ENCODE peak calls at places on chromosomes 12 and 14, in four cellular contexts. One of them, this sample, is unnamed.

GRCh38 chr14:71395151-71395604 is 487.9 kb downstream of the PCNX1 start:
- DNase-seq in astrocyte: no peak
- DNase-seq in IMR-90: no peak
- DNase-seq in ascending aorta: no peak
- DNase-seq in this sample: no peak

GRCh38 chr14:54300881-54301280 is 95.9 kb upstream of the CDKN3 start:
- DNase-seq in ascending aorta: no peak
- DNase-seq in astrocyte: no peak
- DNase-seq in IMR-90: no peak
- DNase-seq in this sample: no peak

GRCh38 chr12:96425321-96425720 is 25.1 kb upstream of the CDK17 start:
- DNase-seq in IMR-90: peak
- DNase-seq in ascending aorta: no peak
- DNase-seq in astrocyte: peak
- DNase-seq in this sample: no peak

GRCh38 chr12:108442910-108443309 is 72.2 kb upstream of the FICD start:
- DNase-seq in IMR-90: no peak
- DNase-seq in ascending aorta: no peak
- DNase-seq in astrocyte: no peak
- DNase-seq in this sample: no peak

GRCh38 chr14:78519863-78520262 is 349.7 kb downstream of the NRXN3 start:
- DNase-seq in IMR-90: peak
- DNase-seq in astrocyte: peak
- DNase-seq in ascending aorta: no peak
- DNase-seq in this sample: no peak

GRCh38 chr12:110937104-110937641 is 16.8 kb upstream of the MYL2 start:
- DNase-seq in astrocyte: no peak
- DNase-seq in IMR-90: peak
- DNase-seq in ascending aorta: no peak
- DNase-seq in this sample: no peak

GRCh38 chr14:53152909-53153701 is at the start of gene DDHD1:
- DNase-seq in astrocyte: peak
- DNase-seq in IMR-90: peak
- DNase-seq in ascending aorta: peak
- DNase-seq in this sample: peak

GRCh38 chr12:58066296-58066695 is 124.9 kb downstream of the ATP23 start:
- DNase-seq in ascending aorta: no peak
- DNase-seq in astrocyte: peak
- DNase-seq in IMR-90: no peak
- DNase-seq in this sample: no peak

GRCh38 chr12:64403708-64404469 is at the start of gene XPOT:
- DNase-seq in ascending aorta: peak
- DNase-seq in astrocyte: peak
- DNase-seq in IMR-90: peak
- DNase-seq in this sample: peak

GRCh38 chr12:80551897-80552296 is 107.9 kb downstream of the PTPRQ start:
- DNase-seq in IMR-90: peak
- DNase-seq in astrocyte: peak
- DNase-seq in ascending aorta: no peak
- DNase-seq in this sample: no peak

GRCh38 chr12:94308612-94309011 is 151.1 kb downstream of the CEP83 start:
- DNase-seq in astrocyte: peak
- DNase-seq in IMR-90: no peak
- DNase-seq in ascending aorta: no peak
- DNase-seq in this sample: no peak

GRCh38 chr12:108173892-108174291 is 44.8 kb downstream of the WSCD2 start:
- DNase-seq in astrocyte: no peak
- DNase-seq in IMR-90: no peak
- DNase-seq in ascending aorta: no peak
- DNase-seq in this sample: no peak

GRCh38 chr12:95997276-95997675 is 1.1 kb upstream of the HAL start:
- DNase-seq in IMR-90: no peak
- DNase-seq in astrocyte: no peak
- DNase-seq in ascending aorta: no peak
- DNase-seq in this sample: no peak

GRCh38 chr12:24979971-24980730 is 31.2 kb upstream of the BCAT1 start:
- DNase-seq in IMR-90: no peak
- DNase-seq in astrocyte: no peak
- DNase-seq in ascending aorta: no peak
- DNase-seq in this sample: no peak

GRCh38 chr14:75372260-75372659 is 55.6 kb upstream of the JDP2 start:
- DNase-seq in astrocyte: no peak
- DNase-seq in ascending aorta: no peak
- DNase-seq in IMR-90: no peak
- DNase-seq in this sample: no peak

GRCh38 chr12:108215458-108215857 is 86.4 kb downstream of the WSCD2 start:
- DNase-seq in ascending aorta: no peak
- DNase-seq in astrocyte: no peak
- DNase-seq in IMR-90: no peak
- DNase-seq in this sample: no peak

GRCh38 chr12:5705791-5706190 is 239.3 kb downstream of the ANO2 start:
- DNase-seq in IMR-90: no peak
- DNase-seq in astrocyte: no peak
- DNase-seq in ascending aorta: no peak
- DNase-seq in this sample: no peak

GRCh38 chr14:38611928-38612327 is 356.0 kb upstream of the CLEC14A start:
- DNase-seq in IMR-90: no peak
- DNase-seq in ascending aorta: no peak
- DNase-seq in astrocyte: no peak
- DNase-seq in this sample: no peak

GRCh38 chr14:49853572-49854375 is 1.2 kb upstream of the NEMF start:
- DNase-seq in ascending aorta: peak
- DNase-seq in astrocyte: peak
- DNase-seq in IMR-90: peak
- DNase-seq in this sample: no peak

GRCh38 chr14:24565766-24566165 is 10.3 kb downstream of the CTSG start:
- DNase-seq in astrocyte: no peak
- DNase-seq in ascending aorta: no peak
- DNase-seq in IMR-90: no peak
- DNase-seq in this sample: no peak

GRCh38 chr12:128178971-128179370 is 88.0 kb upstream of the TMEM132C start:
- DNase-seq in IMR-90: no peak
- DNase-seq in astrocyte: no peak
- DNase-seq in ascending aorta: no peak
- DNase-seq in this sample: no peak

GRCh38 chr12:131195796-131196195 is 242.1 kb downstream of the ADGRD1 start:
- DNase-seq in astrocyte: no peak
- DNase-seq in IMR-90: no peak
- DNase-seq in ascending aorta: peak
- DNase-seq in this sample: no peak

GRCh38 chr14:37566811-37567371 is 28.2 kb downstream of the FOXA1 start:
- DNase-seq in IMR-90: no peak
- DNase-seq in astrocyte: peak
- DNase-seq in ascending aorta: no peak
- DNase-seq in this sample: no peak

GRCh38 chr14:54011001-54011400 is 54.4 kb upstream of the BMP4 start:
- DNase-seq in IMR-90: peak
- DNase-seq in astrocyte: peak
- DNase-seq in ascending aorta: no peak
- DNase-seq in this sample: no peak

GRCh38 chr12:78585132-78585531 is 279.4 kb upstream of the SYT1 start:
- DNase-seq in ascending aorta: no peak
- DNase-seq in IMR-90: no peak
- DNase-seq in astrocyte: no peak
- DNase-seq in this sample: no peak

GRCh38 chr14:75343914-75344313 is 65.3 kb downstream of the FOS start:
- DNase-seq in ascending aorta: no peak
- DNase-seq in astrocyte: peak
- DNase-seq in IMR-90: no peak
- DNase-seq in this sample: no peak

GRCh38 chr14:41096131-41096530 is 510.5 kb upstream of the LRFN5 start:
- DNase-seq in IMR-90: no peak
- DNase-seq in astrocyte: no peak
- DNase-seq in ascending aorta: no peak
- DNase-seq in this sample: no peak

GRCh38 chr12:93243689-93244513 is 133.8 kb upstream of the NUDT4 start:
- DNase-seq in astrocyte: peak
- DNase-seq in ascending aorta: peak
- DNase-seq in IMR-90: peak
- DNase-seq in this sample: no peak

GRCh38 chr14:51138353-51139103 is 43.6 kb upstream of the TRIM9 start:
- DNase-seq in ascending aorta: no peak
- DNase-seq in IMR-90: no peak
- DNase-seq in astrocyte: no peak
- DNase-seq in this sample: no peak

GRCh38 chr12:89349814-89350213 is 2.5 kb downstream of the DUSP6 start:
- DNase-seq in IMR-90: peak
- DNase-seq in ascending aorta: no peak
- DNase-seq in astrocyte: peak
- DNase-seq in this sample: no peak

GRCh38 chr12:3885179-3886094 is 12.2 kb upstream of the PARP11 start:
- DNase-seq in astrocyte: peak
- DNase-seq in ascending aorta: peak
- DNase-seq in IMR-90: peak
- DNase-seq in this sample: no peak

GRCh38 chr12:7705846-7706245 is 5.4 kb upstream of the DPPA3 start:
- DNase-seq in astrocyte: no peak
- DNase-seq in ascending aorta: no peak
- DNase-seq in IMR-90: no peak
- DNase-seq in this sample: no peak

GRCh38 chr12:111605931-111606625 is 7.0 kb upstream of the ATXN2 start:
- DNase-seq in IMR-90: no peak
- DNase-seq in ascending aorta: no peak
- DNase-seq in astrocyte: peak
- DNase-seq in this sample: no peak

GRCh38 chr12:644293-644639 is 19.0 kb downstream of the NINJ2 start:
- DNase-seq in ascending aorta: peak
- DNase-seq in astrocyte: no peak
- DNase-seq in IMR-90: no peak
- DNase-seq in this sample: no peak
- TF ChIP-seq CTCF in ascending aorta: no peak
- TF ChIP-seq CTCF in astrocyte: no peak
- TF ChIP-seq CTCF in IMR-90: no peak
- TF ChIP-seq CTCF in this sample: no peak

GRCh38 chr14:67517083-67517482 is 16.0 kb upstream of the PLEKHH1 start:
- DNase-seq in IMR-90: no peak
- DNase-seq in ascending aorta: no peak
- DNase-seq in astrocyte: peak
- DNase-seq in this sample: no peak
- TF ChIP-seq CTCF in IMR-90: peak
- TF ChIP-seq CTCF in ascending aorta: peak
- TF ChIP-seq CTCF in astrocyte: no peak
- TF ChIP-seq CTCF in this sample: no peak

GRCh38 chr12:65602579-65603295 is 221.5 kb upstream of the HMGA2 start:
- DNase-seq in ascending aorta: peak
- DNase-seq in IMR-90: peak
- DNase-seq in astrocyte: peak
- DNase-seq in this sample: peak
- TF ChIP-seq CTCF in ascending aorta: peak
- TF ChIP-seq CTCF in IMR-90: peak
- TF ChIP-seq CTCF in astrocyte: peak
- TF ChIP-seq CTCF in this sample: no peak

GRCh38 chr12:53051058-53051880 is 1.4 kb downstream of the TNS2 start:
- DNase-seq in IMR-90: peak
- DNase-seq in ascending aorta: peak
- DNase-seq in astrocyte: no peak
- DNase-seq in this sample: peak
- TF ChIP-seq CTCF in IMR-90: peak
- TF ChIP-seq CTCF in ascending aorta: peak
- TF ChIP-seq CTCF in astrocyte: no peak
- TF ChIP-seq CTCF in this sample: no peak

DNA sequence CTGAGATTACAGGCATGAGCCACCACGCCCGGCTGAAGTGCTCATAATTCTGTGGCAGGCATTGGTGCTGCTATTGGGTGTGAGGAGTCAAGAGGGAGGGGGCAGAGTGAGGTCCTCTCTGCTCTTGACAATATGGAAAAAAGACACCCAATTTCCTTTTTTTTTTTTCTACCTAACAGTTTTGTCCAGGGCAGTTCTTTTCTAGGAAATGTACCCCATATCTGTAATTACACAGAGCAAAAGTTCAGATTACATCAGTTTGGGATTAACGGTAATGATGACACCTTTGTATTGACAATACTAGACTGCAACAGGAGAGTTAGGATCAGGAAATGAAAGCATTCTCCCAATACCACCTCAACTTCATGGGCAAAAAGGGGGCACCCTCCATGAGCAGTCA is 36.3 kb downstream of the IGF1 start:
- DNase-seq in astrocyte: no peak
- DNase-seq in ascending aorta: no peak
- DNase-seq in IMR-90: no peak
- DNase-seq in this sample: no peak
- TF ChIP-seq CTCF in astrocyte: no peak
- TF ChIP-seq CTCF in ascending aorta: no peak
- TF ChIP-seq CTCF in IMR-90: no peak
- TF ChIP-seq CTCF in this sample: no peak

GRCh38 chr12:56164345-56164729 is 6.2 kb downstream of the MYL6 start:
- DNase-seq in IMR-90: no peak
- DNase-seq in astrocyte: no peak
- DNase-seq in ascending aorta: no peak
- DNase-seq in this sample: no peak

GRCh38 chr12:56162468-56163290 is 4.5 kb downstream of the MYL6 start:
- DNase-seq in astrocyte: no peak
- DNase-seq in ascending aorta: no peak
- DNase-seq in IMR-90: no peak
- DNase-seq in this sample: no peak

GRCh38 chr12:56165369-56165768 is 7.2 kb downstream of the MYL6 start:
- DNase-seq in ascending aorta: no peak
- DNase-seq in astrocyte: no peak
- DNase-seq in IMR-90: no peak
- DNase-seq in this sample: no peak

GRCh38 chr12:56161677-56162351 is 3.7 kb downstream of the MYL6 start:
- DNase-seq in astrocyte: no peak
- DNase-seq in ascending aorta: no peak
- DNase-seq in IMR-90: no peak
- DNase-seq in this sample: no peak

DNA sequence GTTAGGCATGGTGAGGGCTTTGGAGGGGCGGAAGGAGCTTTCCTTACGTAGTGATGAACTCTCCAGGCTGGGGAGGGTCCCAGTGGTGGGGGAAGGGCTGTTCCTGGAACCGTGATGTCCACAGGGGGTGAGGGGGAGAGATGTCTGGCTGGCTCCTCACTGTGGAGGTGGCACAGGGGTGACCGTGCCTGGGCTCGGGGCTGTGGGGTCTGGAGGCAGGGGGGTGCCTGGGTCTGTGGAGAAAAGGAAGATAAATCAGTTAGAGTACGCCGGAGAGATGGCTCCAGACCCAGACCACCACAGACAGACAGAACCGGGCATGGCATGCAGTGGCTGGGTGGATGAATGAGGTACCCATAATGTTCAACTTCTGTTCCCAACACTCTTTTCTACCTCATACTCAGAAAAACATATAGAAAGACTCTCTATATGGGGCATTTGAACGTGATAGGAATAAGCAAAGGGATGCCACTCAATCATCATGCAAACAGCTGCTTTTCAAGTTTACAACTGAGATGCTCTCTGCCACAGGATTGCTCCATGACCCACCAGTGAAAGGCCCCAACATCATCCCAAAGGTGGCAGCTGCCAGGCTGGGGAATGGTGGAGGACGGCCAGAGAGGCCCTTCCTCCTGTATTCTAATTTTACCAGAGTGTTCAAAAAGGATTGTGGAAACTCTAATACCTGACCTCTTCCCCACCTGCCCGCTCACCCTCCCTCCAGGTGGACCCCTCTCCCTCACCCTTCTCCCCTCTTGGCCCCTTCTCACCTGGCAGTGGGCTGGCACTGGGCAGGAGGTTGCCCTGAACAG is 5.6 kb downstream of the MYL6 start:
- DNase-seq in astrocyte: no peak
- DNase-seq in ascending aorta: no peak
- DNase-seq in IMR-90: no peak
- DNase-seq in this sample: no peak
- TF ChIP-seq CTCF in astrocyte: no peak
- TF ChIP-seq CTCF in ascending aorta: no peak
- TF ChIP-seq CTCF in IMR-90: no peak
- TF ChIP-seq CTCF in this sample: no peak

GRCh38 chr12:39503445-39503844 is 60.5 kb upstream of the KIF21A start:
- DNase-seq in IMR-90: no peak
- DNase-seq in ascending aorta: no peak
- DNase-seq in astrocyte: peak
- DNase-seq in this sample: no peak
- TF ChIP-seq CTCF in IMR-90: no peak
- TF ChIP-seq CTCF in ascending aorta: no peak
- TF ChIP-seq CTCF in astrocyte: peak
- TF ChIP-seq CTCF in this sample: no peak